ENCODE peak calls at places on chromosomes 13 and 19, in four cellular contexts. Y is HFF-Myc, S is astrocyte of the spinal cord, K is upper lobe of right lung. H is an unnamed sample.
A peak's percentile ranks its signal among the peaks of the same experiment; 100 is the strongest.

GRCh38 chr19:13463296-13463695 is 43.0 kb downstream of the CACNA1A start:
- DNase-seq in K (no peak), S (peak; percentile 3), Y (no peak), H (no peak)

GRCh38 chr13:27219611-27220010 is 31.7 kb upstream of the RPL21 start:
- DNase-seq in S (no peak), K (no peak), Y (no peak), H (no peak)

GRCh38 chr13:110698689-110699088 is 7.2 kb downstream of the CARS2 start:
- DNase-seq in Y (no peak), S (no peak), K (no peak), H (no peak)

GRCh38 chr13:20118268-20119140 is 42.3 kb downstream of the GJA3 start:
- DNase-seq in Y (no peak), K (peak; percentile 91), S (peak; percentile 36), H (no peak)

GRCh38 chr19:9528757-9529336 is 9.6 kb downstream of the ZNF426 start:
- DNase-seq in S (peak; percentile 19), Y (no peak), K (no peak), H (no peak)

GRCh38 chr13:101875717-101876393 is 423.4 kb downstream of the ITGBL1 start:
- DNase-seq in K (no peak), Y (no peak), S (peak; percentile 92), H (peak; percentile 12)

GRCh38 chr13:111202149-111202548 is 87.0 kb downstream of the ARHGEF7 start:
- DNase-seq in S (no peak), Y (no peak), K (no peak), H (no peak)

GRCh38 chr13:48843630-48844380 is 131.9 kb upstream of the FNDC3A start:
- DNase-seq in K (no peak), Y (no peak), S (no peak), H (no peak)

GRCh38 chr13:47433461-47434005 is 536.7 kb upstream of the HTR2A start:
- DNase-seq in S (peak; percentile 51), K (no peak), Y (no peak), H (no peak)

GRCh38 chr13:110565296-110565695 is 3.8 kb upstream of the RAB20 start:
- DNase-seq in Y (peak; percentile 38), K (peak; percentile 7), S (no peak), H (no peak)

GRCh38 chr19:51698296-51698695 is 5.2 kb downstream of the SPACA6 start:
- DNase-seq in S (peak; percentile 39), K (no peak), Y (no peak), H (no peak)

GRCh38 chr13:109963384-109963783 is 177.0 kb upstream of the IRS2 start:
- DNase-seq in Y (no peak), K (no peak), S (no peak), H (no peak)

GRCh38 chr19:34253711-34254551 is 423 bp upstream of the GARRE1 start:
- DNase-seq in Y (no peak), S (peak; percentile 66), K (peak; percentile 96), H (no peak)

GRCh38 chr13:50511877-50512332 is 331.6 kb downstream of the DLEU7 start:
- DNase-seq in Y (no peak), S (no peak), K (no peak), H (no peak)

GRCh38 chr13:98879965-98880364 is 97.9 kb downstream of the DOCK9 start:
- DNase-seq in Y (no peak), K (no peak), S (no peak), H (no peak)

GRCh38 chr19:54795763-54796162 is 7.6 kb upstream of the KIR2DL4 start:
- DNase-seq in K (no peak), Y (no peak), S (no peak), H (no peak)

GRCh38 chr13:20182231-20182846 is 10.4 kb downstream of the GJB2 start:
- DNase-seq in Y (peak; percentile 36), S (peak; percentile 72), K (no peak), H (no peak)

GRCh38 chr13:34361528-34361927 is 543.6 kb downstream of the RFC3 start:
- DNase-seq in Y (peak; percentile 41), S (no peak), K (no peak), H (no peak)

GRCh38 chr13:31477961-31478360 is 261.4 kb upstream of the RXFP2 start:
- DNase-seq in Y (peak; percentile 48), K (no peak), S (peak; percentile 78), H (no peak)

GRCh38 chr19:55489711-55490477 is 1.7 kb downstream of the SSC5D start:
- DNase-seq in K (no peak), Y (no peak), S (no peak), H (no peak)

GRCh38 chr13:33349314-33349995 is 63.9 kb upstream of the STARD13 start:
- DNase-seq in Y (no peak), K (no peak), S (no peak), H (no peak)

GRCh38 chr13:106919093-106919492 is 351.2 kb upstream of the ARGLU1 start:
- DNase-seq in S (peak; percentile 22), Y (no peak), K (no peak), H (peak; percentile 1)

GRCh38 chr19:41548954-41549688 is 26.8 kb upstream of the CEACAM21 start:
- DNase-seq in S (no peak), Y (no peak), K (no peak), H (no peak)

GRCh38 chr13:40026741-40027140 is 371.3 kb downstream of the COG6 start:
- DNase-seq in K (no peak), S (no peak), Y (no peak), H (no peak)

GRCh38 chr13:111344471-111345191 is 24.2 kb downstream of the TEX29 start:
- DNase-seq in K (peak; percentile 89), S (peak; percentile 44), Y (peak; percentile 72), H (no peak)

GRCh38 chr19:32040246-32040645 is 305.2 kb upstream of the ZNF507 start:
- DNase-seq in S (no peak), K (no peak), Y (no peak), H (no peak)

GRCh38 chr13:98206946-98207345 is 29.9 kb upstream of the RNF113B start:
- DNase-seq in K (no peak), Y (no peak), S (peak; percentile 88), H (peak; percentile 94)

GRCh38 chr13:87622921-87623320 is 48.2 kb upstream of the SLITRK5 start:
- DNase-seq in K (no peak), S (peak; percentile 73), Y (no peak), H (no peak)

GRCh38 chr19:50827476-50827875 is 3.9 kb upstream of the KLK1 start:
- DNase-seq in Y (no peak), S (no peak), K (no peak), H (no peak)

GRCh38 chr13:26074706-26075105 is 22.9 kb upstream of the SHISA2 start:
- DNase-seq in K (no peak), Y (no peak), S (peak; percentile 12), H (no peak)

GRCh38 chr19:13091400-13092161 is 11.1 kb downstream of the LYL1 start:
- DNase-seq in S (peak; percentile 95), K (no peak), Y (no peak), H (no peak)

GRCh38 chr19:35609881-35610353 is 2.6 kb upstream of the HAUS5 start:
- DNase-seq in S (no peak), Y (no peak), K (no peak), H (no peak)

DNA sequence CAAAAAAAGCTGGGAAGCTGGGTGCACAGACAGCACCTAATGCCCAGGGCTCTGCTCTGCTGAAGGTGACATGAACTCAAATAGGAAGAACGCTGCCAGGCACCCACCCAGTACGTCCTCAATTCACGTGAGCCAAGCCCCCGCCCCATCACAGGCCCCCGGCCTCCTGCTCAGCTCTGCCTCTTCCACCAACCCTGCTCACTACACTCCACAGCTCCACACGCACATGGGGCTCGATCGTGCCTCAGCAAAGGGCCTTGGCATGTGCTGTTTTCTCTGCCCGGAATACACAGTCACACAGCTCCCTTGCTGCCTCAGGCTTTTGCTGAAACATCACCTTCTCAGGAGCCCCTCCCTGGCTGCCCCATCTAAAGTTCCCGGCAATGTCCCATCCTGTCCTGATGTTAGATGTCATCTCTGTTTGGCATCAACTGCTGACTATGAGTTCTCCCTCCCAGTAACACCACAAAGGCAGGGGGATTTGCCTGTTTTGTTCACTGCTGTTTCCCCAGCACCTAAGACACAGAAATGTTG is 2.3 kb downstream of the ATP13A1 start:
- DNase-seq in Y (no peak), K (no peak), S (no peak), H (no peak)
- H3K4me3 ChIP-seq in Y (peak overlapping the region; percentile 91), K (no peak overlapping the region), S (no peak overlapping the region), H (no peak overlapping the region)

GRCh38 chr19:17259934-17260333 is 4.6 kb downstream of the USHBP1 start:
- DNase-seq in Y (no peak), S (no peak), K (no peak), H (no peak)

GRCh38 chr19:17262557-17262956 is 2.0 kb downstream of the USHBP1 start:
- DNase-seq in Y (no peak), K (no peak), S (no peak), H (no peak)

GRCh38 chr19:17259118-17259780 is 5.3 kb downstream of the USHBP1 start:
- DNase-seq in Y (no peak), K (no peak), S (peak; percentile 30), H (no peak)

GRCh38 chr19:17263712-17264640 is 569 bp downstream of the USHBP1 start:
- DNase-seq in S (no peak), K (no peak), Y (no peak), H (no peak)

GRCh38 chr19:17260842-17261325 is 3.7 kb downstream of the USHBP1 start:
- DNase-seq in Y (peak; percentile 36), K (peak; percentile 94), S (peak; percentile 62), H (no peak)
- TF ChIP-seq CTCF in Y (peak; percentile 95), K (peak; percentile 97), S (peak; percentile 86), H (peak; percentile 87)

GRCh38 chr13:29594710-29595379 is 643 bp downstream of the SLC7A1 start:
- DNase-seq in K (peak; percentile 90), S (peak; percentile 64), Y (no peak), H (no peak)
- H3K4me3 ChIP-seq in K (peak overlapping the region; percentile 75), S (peak overlapping the region; percentile 89), Y (peak overlapping the region; percentile 91), H (peak overlapping the region; percentile 69)

DNA sequence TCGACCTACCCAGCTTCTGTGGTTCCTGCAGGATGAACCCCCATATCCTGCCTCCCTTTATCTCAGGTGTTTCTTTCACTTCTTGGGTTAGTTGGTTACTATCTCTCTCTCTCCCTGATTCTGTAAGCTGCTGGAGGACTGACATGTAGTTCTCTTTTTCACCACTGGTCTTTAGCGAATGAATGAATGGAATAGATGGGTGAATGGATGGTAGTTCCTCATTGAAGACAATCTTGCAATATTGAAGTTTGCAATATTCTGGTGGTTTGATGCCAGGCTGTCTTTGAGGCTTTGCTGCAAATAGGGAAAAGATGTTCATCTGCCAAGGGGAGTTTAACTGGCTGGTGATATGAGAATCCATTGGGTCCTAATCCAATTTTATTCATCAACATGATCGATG is 120.2 kb downstream of the UBL3 start:
- DNase-seq in Y (no peak), S (no peak), K (no peak), H (no peak)
- TF ChIP-seq CTCF in Y (no peak), S (no peak), K (no peak), H (peak; percentile 18)

H was measured in epithelial cell of proximal tubule.